ENCODE peak calls at places on chromosomes 13 and 19, in four cellular contexts. T is HepG2, Z is A549, O is HCT116. C is an unnamed sample.

GRCh38 chr19:15323496-15324235 is 8.7 kb downstream of the BRD4 start:
- DNase-seq in T (peak), Z (no peak), O (no peak), C (no peak)

GRCh38 chr13:30569901-30570576 is 47.7 kb upstream of the USPL1 start:
- DNase-seq in T (peak), Z (peak), O (peak), C (no peak)

GRCh38 chr19:55580628-55581144 is at the start of gene ZNF579:
- DNase-seq in T (peak), Z (peak), O (peak), C (peak)

GRCh38 chr13:39496487-39496998 is 106.5 kb downstream of the LHFPL6 start:
- DNase-seq in T (no peak), Z (no peak), O (no peak), C (no peak)

GRCh38 chr13:44068737-44069136 is 189.0 kb downstream of the LACC1 start:
- DNase-seq in T (no peak), Z (no peak), O (peak), C (peak)

GRCh38 chr13:54232700-54233099 is 1204.1 kb downstream of the OLFM4 start:
- DNase-seq in T (no peak), Z (no peak), O (no peak), C (no peak)

GRCh38 chr13:44220948-44221347 is 152.7 kb upstream of the SERP2 start:
- DNase-seq in T (no peak), Z (no peak), O (no peak), C (no peak)

GRCh38 chr13:113324336-113324882 is 27.4 kb downstream of the LAMP1 start:
- DNase-seq in T (no peak), Z (no peak), O (no peak), C (no peak)

GRCh38 chr19:10120538-10121198 is 969 bp upstream of the EIF3G start:
- DNase-seq in T (no peak), Z (no peak), O (no peak), C (peak)

GRCh38 chr13:25977216-25977615 is 74.6 kb downstream of the SHISA2 start:
- DNase-seq in T (no peak), Z (no peak), O (no peak), C (peak)

DNA sequence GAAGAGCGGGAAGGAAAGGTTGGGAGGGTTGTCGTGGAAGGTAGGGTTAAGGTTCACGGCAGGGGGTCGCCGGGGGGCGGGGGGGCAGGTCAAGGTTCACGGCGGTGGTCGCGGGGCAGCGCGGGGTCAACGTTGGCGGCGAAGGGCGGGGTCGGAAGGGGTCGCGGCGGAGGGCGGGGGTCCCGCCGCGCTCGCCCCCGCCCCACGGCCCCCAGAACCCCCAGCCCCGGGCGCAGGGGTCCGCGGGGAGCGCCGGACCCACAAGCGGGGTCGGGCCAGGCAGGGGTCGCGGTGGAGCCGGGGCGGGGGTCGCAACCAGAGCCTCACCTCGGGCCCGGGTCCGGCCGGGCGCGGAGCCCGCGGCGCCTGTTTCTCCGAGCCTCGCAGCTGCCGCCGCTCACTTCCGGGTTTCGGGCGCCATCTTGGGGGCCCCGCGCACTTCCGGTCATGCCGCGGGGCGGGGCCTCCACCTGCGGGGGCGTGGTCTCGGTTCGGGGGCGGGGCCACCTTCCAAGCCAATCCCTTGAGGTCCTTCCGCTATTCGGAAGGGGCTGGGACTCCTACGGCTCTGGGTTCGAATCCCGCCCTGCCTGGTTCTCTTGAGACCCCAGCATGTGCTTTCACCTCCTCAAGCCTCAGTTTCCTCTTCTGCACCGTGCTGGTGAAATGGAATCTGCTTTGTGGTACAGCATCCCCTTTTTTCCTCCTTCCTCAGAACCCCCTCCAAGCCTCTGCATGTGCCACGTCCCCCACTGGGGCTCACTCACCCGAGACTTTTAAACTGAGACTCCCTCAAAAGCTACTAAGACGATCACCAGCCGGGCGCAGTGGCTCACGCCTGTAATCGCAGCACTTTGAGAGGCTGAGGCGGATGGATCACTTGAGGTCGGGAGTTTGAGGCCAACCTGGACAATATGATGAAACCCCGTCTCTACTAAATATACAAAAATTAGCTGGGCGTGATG is at the start of gene SBNO2:
- DNase-seq in T (peak), Z (peak), O (peak), C (peak)
- TF ChIP-seq MAX in T (peak), Z (no peak), O (peak), C (no peak)

DNA sequence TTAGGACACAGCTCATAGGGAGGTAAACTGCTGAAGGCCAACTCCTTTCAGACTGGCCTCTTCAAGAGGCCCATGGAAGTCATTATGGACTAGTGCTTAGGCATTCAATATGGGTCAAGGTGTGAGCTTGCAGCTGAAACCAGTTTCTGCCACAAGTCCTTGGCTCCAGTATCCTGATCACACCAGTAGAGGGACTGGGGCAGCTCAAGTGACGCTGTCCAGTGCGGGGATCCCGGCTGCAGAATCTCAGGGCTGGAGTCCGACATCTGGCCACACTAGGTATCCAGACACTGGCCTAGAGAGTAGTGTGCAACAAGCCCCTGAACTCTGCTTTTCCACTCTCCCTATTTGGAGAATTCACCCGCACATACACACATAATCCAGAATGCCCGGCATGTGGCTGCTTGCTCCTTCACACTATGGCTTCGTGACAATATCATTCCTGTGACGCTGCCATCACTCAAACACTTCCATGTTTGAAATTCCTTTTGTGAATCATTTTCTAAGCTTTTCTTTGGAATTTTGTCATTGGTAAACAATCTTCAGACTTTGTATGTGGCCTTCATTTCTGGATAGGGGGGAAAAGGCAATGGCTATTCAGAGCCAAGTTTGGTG is 425.1 kb downstream of the EFNB2 start:
- DNase-seq in T (no peak), Z (no peak), O (no peak), C (no peak)
- TF ChIP-seq CTCF in T (no peak), Z (no peak), O (peak), C (no peak)

DNA sequence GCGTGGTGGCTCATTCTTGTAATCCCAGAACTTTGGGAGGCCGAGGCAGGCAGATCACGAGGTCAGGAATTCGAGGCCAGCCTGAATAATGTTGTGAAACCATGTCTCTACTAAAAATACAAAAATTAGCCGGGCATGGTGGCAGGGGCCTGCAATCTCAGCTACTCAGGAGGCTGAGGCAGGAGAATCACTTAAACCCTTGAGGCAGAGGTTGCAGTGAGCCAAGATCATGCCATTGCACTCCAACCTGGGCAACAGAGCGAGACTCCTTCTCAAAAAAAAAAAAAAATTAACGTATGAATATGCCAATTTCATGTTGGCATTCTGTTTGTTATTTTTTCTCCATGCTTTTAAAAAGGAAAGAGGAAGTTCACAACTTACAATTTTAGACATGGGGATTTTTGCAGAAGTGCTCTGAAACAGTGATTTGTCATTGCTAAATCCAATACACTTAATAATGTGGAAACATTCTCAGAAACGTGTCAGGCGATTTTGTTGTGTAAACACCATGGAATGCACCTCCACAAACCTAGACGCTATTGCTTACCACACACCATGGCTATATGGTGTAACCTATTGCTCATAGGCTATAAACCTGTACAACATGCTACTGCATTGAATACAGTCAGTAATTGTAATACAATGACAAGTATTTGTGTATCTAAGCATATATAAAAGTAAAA is 115.9 kb upstream of the PCDH20 start:
- DNase-seq in T (no peak), Z (no peak), O (no peak), C (no peak)
- TF ChIP-seq MAX in T (no peak), Z (no peak), O (no peak), C (no peak)

DNA sequence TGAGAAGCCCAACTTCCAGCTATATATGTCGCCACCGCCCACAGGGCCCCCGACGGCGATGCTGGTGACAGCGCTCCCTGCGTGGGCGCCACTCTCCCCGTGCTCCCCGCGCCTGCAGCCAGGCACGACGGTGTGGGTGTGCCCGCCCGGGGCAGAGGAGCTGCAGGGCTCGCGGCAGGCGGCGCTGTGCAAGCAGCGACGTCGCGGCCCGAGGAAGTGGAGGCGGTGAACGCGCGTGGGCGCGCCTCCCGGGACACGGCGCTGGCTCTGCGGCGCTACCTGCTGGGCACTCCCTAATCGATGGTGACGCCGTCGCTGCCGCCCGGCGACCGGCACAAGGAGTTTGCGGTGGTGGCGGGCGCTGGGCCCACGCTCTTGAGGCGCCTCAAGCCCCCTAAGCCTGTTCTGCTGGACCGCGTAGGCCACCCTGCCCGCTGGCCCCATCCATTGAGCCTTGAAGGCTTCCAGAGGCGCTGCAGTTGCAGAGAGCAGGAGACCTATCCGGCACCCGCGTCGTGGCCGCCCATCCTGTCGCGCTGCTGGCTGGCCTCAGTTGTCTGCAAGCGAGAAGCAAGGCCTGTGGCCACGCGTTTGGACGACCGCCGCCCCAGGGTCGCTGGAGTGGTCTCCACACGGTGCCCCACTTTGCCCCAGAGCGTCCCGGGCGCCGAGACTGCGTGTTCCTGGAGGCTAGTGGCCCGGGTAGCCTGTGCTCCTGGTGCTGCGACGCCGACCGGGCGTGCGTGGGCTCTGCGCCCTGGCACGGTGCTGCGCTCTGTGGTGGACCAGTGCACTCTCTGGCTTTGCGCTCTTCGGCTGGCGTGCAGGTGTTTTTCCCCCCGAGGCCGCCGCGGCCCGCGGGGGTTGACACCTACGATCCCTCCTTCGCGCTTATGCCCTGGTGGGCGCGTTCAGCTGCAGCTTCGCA is 23.1 kb downstream of the LRFN3 start:
- DNase-seq in T (no peak), Z (no peak), O (no peak), C (no peak)
- TF ChIP-seq CTCF in T (peak), Z (peak), O (peak), C (peak)

GRCh38 chr13:20173121-20173746 is 12.4 kb upstream of the GJA3 start:
- DNase-seq in T (no peak), Z (no peak), O (no peak), C (no peak)
- TF ChIP-seq MAX in T (no peak), Z (no peak), O (no peak), C (no peak)

C was measured in endothelial cell of umbilical vein.